ENCODE peak calls at places on chromosome 21, in ten cellular contexts. One of them, this sample, is unnamed.

GRCh38 chr21:45403825-45404725 is 890 bp upstream of the COL18A1 start:
- DNase-seq in T-helper 2 cell: no peak
- DNase-seq in thoracic aorta: peak
- DNase-seq in IMR-90: peak
- DNase-seq in A549: no peak
- DNase-seq in ACHN: peak
- DNase-seq in H9: peak
- DNase-seq in HT1080: no peak
- DNase-seq in OCI-LY7: no peak
- DNase-seq in A172: no peak
- DNase-seq in this sample: no peak

GRCh38 chr21:35011681-35012080 is 37.4 kb downstream of the RUNX1 start:
- DNase-seq in T-helper 2 cell: no peak
- DNase-seq in thoracic aorta: no peak
- DNase-seq in IMR-90: peak
- DNase-seq in A549: no peak
- DNase-seq in ACHN: no peak
- DNase-seq in H9: no peak
- DNase-seq in HT1080: peak
- DNase-seq in OCI-LY7: no peak
- DNase-seq in A172: peak
- DNase-seq in this sample: no peak

GRCh38 chr21:41523175-41523574 is 15.2 kb upstream of the TMPRSS2 start:
- DNase-seq in T-helper 2 cell: no peak
- DNase-seq in thoracic aorta: no peak
- DNase-seq in IMR-90: no peak
- DNase-seq in A549: no peak
- DNase-seq in ACHN: no peak
- DNase-seq in H9: no peak
- DNase-seq in HT1080: no peak
- DNase-seq in OCI-LY7: no peak
- DNase-seq in A172: no peak
- DNase-seq in this sample: no peak

GRCh38 chr21:35249636-35250035 is 200.5 kb upstream of the RUNX1 start:
- DNase-seq in T-helper 2 cell: no peak
- DNase-seq in thoracic aorta: no peak
- DNase-seq in IMR-90: no peak
- DNase-seq in A549: no peak
- DNase-seq in ACHN: no peak
- DNase-seq in H9: no peak
- DNase-seq in HT1080: no peak
- DNase-seq in OCI-LY7: no peak
- DNase-seq in A172: no peak
- DNase-seq in this sample: no peak

GRCh38 chr21:45590246-45590725 is 48.0 kb upstream of the SLC19A1 start:
- DNase-seq in T-helper 2 cell: peak
- DNase-seq in thoracic aorta: no peak
- DNase-seq in IMR-90: peak
- DNase-seq in A549: peak
- DNase-seq in ACHN: no peak
- DNase-seq in H9: peak
- DNase-seq in HT1080: no peak
- DNase-seq in OCI-LY7: peak
- DNase-seq in A172: no peak
- DNase-seq in this sample: peak

GRCh38 chr21:45421071-45421845 is 16.3 kb downstream of the COL18A1 start:
- DNase-seq in T-helper 2 cell: no peak
- DNase-seq in thoracic aorta: no peak
- DNase-seq in IMR-90: no peak
- DNase-seq in A549: peak
- DNase-seq in ACHN: peak
- DNase-seq in H9: no peak
- DNase-seq in HT1080: no peak
- DNase-seq in OCI-LY7: no peak
- DNase-seq in A172: no peak
- DNase-seq in this sample: peak

GRCh38 chr21:45513003-45513706 is 29.1 kb downstream of the SLC19A1 start:
- DNase-seq in T-helper 2 cell: no peak
- DNase-seq in thoracic aorta: no peak
- DNase-seq in IMR-90: no peak
- DNase-seq in A549: no peak
- DNase-seq in ACHN: no peak
- DNase-seq in H9: no peak
- DNase-seq in HT1080: no peak
- DNase-seq in OCI-LY7: no peak
- DNase-seq in A172: peak
- DNase-seq in this sample: no peak

GRCh38 chr21:37762606-37763005 is 153.7 kb downstream of the KCNJ6 start:
- DNase-seq in T-helper 2 cell: no peak
- DNase-seq in thoracic aorta: no peak
- DNase-seq in IMR-90: no peak
- DNase-seq in A549: no peak
- DNase-seq in ACHN: no peak
- DNase-seq in H9: no peak
- DNase-seq in HT1080: no peak
- DNase-seq in OCI-LY7: no peak
- DNase-seq in A172: no peak
- DNase-seq in this sample: no peak

GRCh38 chr21:25080161-25080560 is 527.1 kb downstream of the MRPL39 start:
- DNase-seq in T-helper 2 cell: no peak
- DNase-seq in thoracic aorta: no peak
- DNase-seq in IMR-90: no peak
- DNase-seq in A549: no peak
- DNase-seq in ACHN: no peak
- DNase-seq in H9: no peak
- DNase-seq in HT1080: no peak
- DNase-seq in OCI-LY7: no peak
- DNase-seq in A172: no peak
- DNase-seq in this sample: no peak

GRCh38 chr21:29725025-29725736 is 214.6 kb downstream of the GRIK1 start:
- DNase-seq in T-helper 2 cell: no peak
- DNase-seq in thoracic aorta: no peak
- DNase-seq in IMR-90: no peak
- DNase-seq in A549: no peak
- DNase-seq in ACHN: no peak
- DNase-seq in H9: no peak
- DNase-seq in HT1080: no peak
- DNase-seq in OCI-LY7: no peak
- DNase-seq in A172: no peak
- DNase-seq in this sample: no peak

GRCh38 chr21:25501996-25502665 is 105.2 kb downstream of the MRPL39 start:
- DNase-seq in T-helper 2 cell: no peak
- DNase-seq in thoracic aorta: no peak
- DNase-seq in IMR-90: no peak
- DNase-seq in A549: no peak
- DNase-seq in ACHN: peak
- DNase-seq in H9: no peak
- DNase-seq in HT1080: peak
- DNase-seq in OCI-LY7: no peak
- DNase-seq in A172: no peak
- DNase-seq in this sample: no peak

GRCh38 chr21:46559291-46559983 is 45.4 kb downstream of the S100B start:
- DNase-seq in T-helper 2 cell: no peak
- DNase-seq in thoracic aorta: no peak
- DNase-seq in IMR-90: no peak
- DNase-seq in A549: no peak
- DNase-seq in ACHN: no peak
- DNase-seq in H9: no peak
- DNase-seq in HT1080: no peak
- DNase-seq in OCI-LY7: peak
- DNase-seq in A172: no peak
- DNase-seq in this sample: peak

GRCh38 chr21:43669828-43670605 is 10.7 kb downstream of the RRP1B start:
- DNase-seq in T-helper 2 cell: no peak
- DNase-seq in thoracic aorta: no peak
- DNase-seq in IMR-90: no peak
- DNase-seq in A549: no peak
- DNase-seq in ACHN: no peak
- DNase-seq in H9: no peak
- DNase-seq in HT1080: no peak
- DNase-seq in OCI-LY7: no peak
- DNase-seq in A172: no peak
- DNase-seq in this sample: no peak

GRCh38 chr21:43956667-43957030 is 55.5 kb upstream of the TRAPPC10 start:
- DNase-seq in T-helper 2 cell: no peak
- DNase-seq in thoracic aorta: no peak
- DNase-seq in IMR-90: peak
- DNase-seq in A549: peak
- DNase-seq in ACHN: no peak
- DNase-seq in H9: no peak
- DNase-seq in HT1080: no peak
- DNase-seq in OCI-LY7: no peak
- DNase-seq in A172: peak
- DNase-seq in this sample: no peak

GRCh38 chr21:38784458-38785266 is 21.1 kb upstream of the ETS2 start:
- DNase-seq in T-helper 2 cell: no peak
- DNase-seq in thoracic aorta: no peak
- DNase-seq in IMR-90: no peak
- DNase-seq in A549: no peak
- DNase-seq in ACHN: no peak
- DNase-seq in H9: no peak
- DNase-seq in HT1080: no peak
- DNase-seq in OCI-LY7: no peak
- DNase-seq in A172: no peak
- DNase-seq in this sample: no peak

GRCh38 chr21:43986544-43987451 is 25.3 kb upstream of the TRAPPC10 start:
- DNase-seq in T-helper 2 cell: no peak
- DNase-seq in thoracic aorta: no peak
- DNase-seq in IMR-90: no peak
- DNase-seq in A549: no peak
- DNase-seq in ACHN: no peak
- DNase-seq in H9: no peak
- DNase-seq in HT1080: no peak
- DNase-seq in OCI-LY7: no peak
- DNase-seq in A172: no peak
- DNase-seq in this sample: no peak

GRCh38 chr21:45041351-45041805 is 33.0 kb upstream of the ADARB1 start:
- DNase-seq in T-helper 2 cell: no peak
- DNase-seq in thoracic aorta: no peak
- DNase-seq in IMR-90: peak
- DNase-seq in A549: no peak
- DNase-seq in ACHN: no peak
- DNase-seq in H9: no peak
- DNase-seq in HT1080: no peak
- DNase-seq in OCI-LY7: no peak
- DNase-seq in A172: no peak
- DNase-seq in this sample: no peak

GRCh38 chr21:40053007-40053406 is 185.8 kb downstream of the PCP4 start:
- DNase-seq in T-helper 2 cell: no peak
- DNase-seq in thoracic aorta: peak
- DNase-seq in IMR-90: no peak
- DNase-seq in A549: no peak
- DNase-seq in ACHN: no peak
- DNase-seq in H9: no peak
- DNase-seq in HT1080: no peak
- DNase-seq in OCI-LY7: no peak
- DNase-seq in A172: no peak
- DNase-seq in this sample: no peak

GRCh38 chr21:34061983-34062382 is 11.4 kb upstream of the MRPS6 start:
- DNase-seq in T-helper 2 cell: no peak
- DNase-seq in thoracic aorta: no peak
- DNase-seq in IMR-90: no peak
- DNase-seq in A549: peak
- DNase-seq in ACHN: peak
- DNase-seq in H9: no peak
- DNase-seq in HT1080: peak
- DNase-seq in OCI-LY7: peak
- DNase-seq in A172: peak
- DNase-seq in this sample: no peak

GRCh38 chr21:36909901-36910561 is 56.4 kb downstream of the HLCS start:
- DNase-seq in T-helper 2 cell: no peak
- DNase-seq in thoracic aorta: no peak
- DNase-seq in IMR-90: peak
- DNase-seq in A549: peak
- DNase-seq in ACHN: peak
- DNase-seq in H9: no peak
- DNase-seq in HT1080: peak
- DNase-seq in OCI-LY7: no peak
- DNase-seq in A172: peak
- DNase-seq in this sample: no peak

GRCh38 chr21:42460391-42461184 is 35.4 kb downstream of the RSPH1 start:
- DNase-seq in T-helper 2 cell: no peak
- DNase-seq in thoracic aorta: no peak
- DNase-seq in IMR-90: no peak
- DNase-seq in A549: no peak
- DNase-seq in ACHN: no peak
- DNase-seq in H9: peak
- DNase-seq in HT1080: peak
- DNase-seq in OCI-LY7: peak
- DNase-seq in A172: no peak
- DNase-seq in this sample: no peak

GRCh38 chr21:45541221-45542039 is 810 bp downstream of the SLC19A1 start:
- DNase-seq in T-helper 2 cell: peak
- DNase-seq in thoracic aorta: no peak
- DNase-seq in IMR-90: peak
- DNase-seq in A549: peak
- DNase-seq in ACHN: peak
- DNase-seq in H9: peak
- DNase-seq in HT1080: peak
- DNase-seq in OCI-LY7: peak
- DNase-seq in A172: peak
- DNase-seq in this sample: peak

GRCh38 chr21:39016740-39017315 is 166.4 kb downstream of the PSMG1 start:
- DNase-seq in T-helper 2 cell: no peak
- DNase-seq in thoracic aorta: no peak
- DNase-seq in IMR-90: peak
- DNase-seq in A549: no peak
- DNase-seq in ACHN: no peak
- DNase-seq in H9: no peak
- DNase-seq in HT1080: no peak
- DNase-seq in OCI-LY7: peak
- DNase-seq in A172: no peak
- DNase-seq in this sample: peak

GRCh38 chr21:34834852-34835501 is 166.2 kb downstream of the CLIC6 start:
- DNase-seq in T-helper 2 cell: no peak
- DNase-seq in thoracic aorta: no peak
- DNase-seq in IMR-90: no peak
- DNase-seq in A549: no peak
- DNase-seq in ACHN: no peak
- DNase-seq in H9: no peak
- DNase-seq in HT1080: no peak
- DNase-seq in OCI-LY7: no peak
- DNase-seq in A172: no peak
- DNase-seq in this sample: no peak

GRCh38 chr21:37430184-37430821 is 63.7 kb downstream of the DYRK1A start:
- DNase-seq in T-helper 2 cell: no peak
- DNase-seq in thoracic aorta: no peak
- DNase-seq in IMR-90: no peak
- DNase-seq in A549: no peak
- DNase-seq in ACHN: no peak
- DNase-seq in H9: no peak
- DNase-seq in HT1080: no peak
- DNase-seq in OCI-LY7: no peak
- DNase-seq in A172: no peak
- DNase-seq in this sample: no peak

GRCh38 chr21:45152265-45152746 is 77.9 kb downstream of the ADARB1 start:
- DNase-seq in T-helper 2 cell: no peak
- DNase-seq in thoracic aorta: no peak
- DNase-seq in IMR-90: no peak
- DNase-seq in A549: no peak
- DNase-seq in ACHN: no peak
- DNase-seq in H9: peak
- DNase-seq in HT1080: no peak
- DNase-seq in OCI-LY7: peak
- DNase-seq in A172: no peak
- DNase-seq in this sample: peak

GRCh38 chr21:31426235-31426797 is 82.3 kb upstream of the TIAM1 start:
- DNase-seq in T-helper 2 cell: no peak
- DNase-seq in thoracic aorta: no peak
- DNase-seq in IMR-90: no peak
- DNase-seq in A549: no peak
- DNase-seq in ACHN: no peak
- DNase-seq in H9: no peak
- DNase-seq in HT1080: no peak
- DNase-seq in OCI-LY7: no peak
- DNase-seq in A172: no peak
- DNase-seq in this sample: peak

GRCh38 chr21:29221259-29221744 is 77.4 kb upstream of the BACH1 start:
- DNase-seq in T-helper 2 cell: no peak
- DNase-seq in thoracic aorta: no peak
- DNase-seq in IMR-90: peak
- DNase-seq in A549: no peak
- DNase-seq in ACHN: no peak
- DNase-seq in H9: no peak
- DNase-seq in HT1080: peak
- DNase-seq in OCI-LY7: no peak
- DNase-seq in A172: peak
- DNase-seq in this sample: no peak

This sample was measured in T-helper 1 cell.